ENCODE peak calls at places on chromosome 4, in five cellular contexts. I, E, U, A and V are unnamed samples.

GRCh38 chr4:121801715-121802075 is 572 bp downstream of the EXOSC9 start:
- DNase-seq in I (no peak), E (no peak), U (no peak), A (no peak), V (no peak)

GRCh38 chr4:25284466-25284865 is 28.1 kb upstream of the ZCCHC4 start:
- DNase-seq in I (no peak), E (no peak), U (no peak), A (no peak), V (no peak)

GRCh38 chr4:55445921-55446577 is 50.3 kb downstream of the TMEM165 start:
- DNase-seq in I (peak; percentile 43), E (no peak), U (peak; percentile 89), A (no peak), V (peak; percentile 88)

GRCh38 chr4:24598025-24598424 is 13.7 kb upstream of the DHX15 start:
- DNase-seq in I (peak; percentile 95), E (no peak), U (no peak), A (no peak), V (no peak)

GRCh38 chr4:40363945-40364344 is 28.8 kb downstream of the CHRNA9 start:
- DNase-seq in I (no peak), E (no peak), U (no peak), A (no peak), V (no peak)

GRCh38 chr4:23097251-23097650 is 404.5 kb downstream of the GBA3 start:
- DNase-seq in I (peak; percentile 67), E (no peak), U (peak; percentile 57), A (no peak), V (peak; percentile 73)

GRCh38 chr4:41865981-41866798 is 69.0 kb upstream of the TMEM33 start:
- DNase-seq in I (no peak), E (no peak), U (no peak), A (no peak), V (no peak)

GRCh38 chr4:40301592-40301991 is 33.5 kb upstream of the CHRNA9 start:
- DNase-seq in I (no peak), E (no peak), U (no peak), A (peak; percentile 71), V (no peak)

GRCh38 chr4:55367084-55367722 is 21.2 kb downstream of the SRD5A3 start:
- DNase-seq in I (no peak), E (no peak), U (no peak), A (no peak), V (no peak)

GRCh38 chr4:173469622-173470021 is 60.4 kb downstream of the HAND2 start:
- DNase-seq in I (no peak), E (no peak), U (no peak), A (no peak), V (no peak)

GRCh38 chr4:173211838-173212237 is 43.2 kb downstream of the GALNT7 start:
- DNase-seq in I (peak; percentile 80), E (no peak), U (peak; percentile 75), A (no peak), V (peak; percentile 74)

GRCh38 chr4:14749910-14750309 is 252.4 kb upstream of the CPEB2 start:
- DNase-seq in I (peak; percentile 60), E (peak; percentile 9), U (peak; percentile 30), A (no peak), V (peak; percentile 23)

GRCh38 chr4:157980158-157980557 is 192.7 kb downstream of the GASK1B start:
- DNase-seq in I (no peak), E (no peak), U (no peak), A (no peak), V (no peak)

GRCh38 chr4:99586322-99586721 is 11.7 kb downstream of the MTTP start:
- DNase-seq in I (peak; percentile 71), E (no peak), U (no peak), A (no peak), V (no peak)

GRCh38 chr4:171880136-171880535 is 66.9 kb downstream of the GALNTL6 start:
- DNase-seq in I (peak; percentile 36), E (no peak), U (peak; percentile 28), A (no peak), V (peak; percentile 88)

GRCh38 chr4:78659264-78659663 is 107.7 kb downstream of the ANXA3 start:
- DNase-seq in I (no peak), E (no peak), U (no peak), A (no peak), V (peak; percentile 41)

GRCh38 chr4:13919021-13919441 is 291.5 kb upstream of the BOD1L1 start:
- DNase-seq in I (no peak), E (no peak), U (peak; percentile 97), A (no peak), V (peak; percentile 82)

GRCh38 chr4:82371398-82371972 is 2.3 kb downstream of the HNRNPD start:
- DNase-seq in I (peak; percentile 3), E (no peak), U (peak; percentile 49), A (peak; percentile 12), V (no peak)

GRCh38 chr4:41281038-41281634 is 24.4 kb downstream of the UCHL1 start:
- DNase-seq in I (peak; percentile 84), E (peak; percentile 81), U (peak; percentile 83), A (peak; percentile 70), V (peak; percentile 85)

GRCh38 chr4:15001248-15001824 is 945 bp upstream of the CPEB2 start:
- DNase-seq in I (peak; percentile 53), E (peak; percentile 78), U (peak; percentile 95), A (peak; percentile 47), V (peak; percentile 84)

GRCh38 chr4:113958766-113959540 is 20.5 kb downstream of the ARSJ start:
- DNase-seq in I (peak; percentile 96), E (peak; percentile 3), U (peak; percentile 88), A (no peak), V (peak; percentile 97)

GRCh38 chr4:82519776-82520175 is 42.0 kb downstream of the TMEM150C start:
- DNase-seq in I (no peak), E (no peak), U (peak; percentile 60), A (no peak), V (no peak)

GRCh38 chr4:18020671-18021469 is 685 bp downstream of the LCORL start:
- DNase-seq in I (peak; percentile 57), E (peak; percentile 78), U (peak; percentile 87), A (peak; percentile 53), V (peak; percentile 86)

GRCh38 chr4:56388311-56388710 is 1.0 kb upstream of the AASDH start:
- DNase-seq in I (peak; percentile 22), E (no peak), U (peak; percentile 39), A (peak; percentile 10), V (peak; percentile 1)

GRCh38 chr4:105944535-105944934 is 49.3 kb downstream of the NPNT start:
- DNase-seq in I (no peak), E (no peak), U (peak; percentile 53), A (no peak), V (peak; percentile 80)

GRCh38 chr4:145735330-145735638 is 55.3 kb downstream of the C4orf51 start:
- DNase-seq in I (peak; percentile 94), E (no peak), U (peak; percentile 97), A (no peak), V (peak; percentile 96)

GRCh38 chr4:174318829-174319764 is 35.4 kb downstream of the CEP44 start:
- DNase-seq in I (peak; percentile 45), E (no peak), U (peak; percentile 50), A (peak; percentile 19), V (peak; percentile 28)

GRCh38 chr4:103018391-103019318 is 850 bp downstream of the SLC9B1 start:
- DNase-seq in I (no peak), E (no peak), U (peak; percentile 72), A (peak; percentile 48), V (peak; percentile 1)

GRCh38 chr4:61590881-61591280 is 390.8 kb downstream of the ADGRL3 start:
- DNase-seq in I (no peak), E (no peak), U (no peak), A (no peak), V (no peak)

GRCh38 chr4:77538144-77538543 is 67.5 kb upstream of the CXCL13 start:
- DNase-seq in I (peak; percentile 83), E (no peak), U (peak; percentile 60), A (no peak), V (peak; percentile 42)

GRCh38 chr4:138492178-138492577 is 250.0 kb upstream of the SLC7A11 start:
- DNase-seq in I (no peak), E (no peak), U (no peak), A (no peak), V (no peak)

GRCh38 chr4:75071241-75071778 is 138.4 kb downstream of the PARM1 start:
- DNase-seq in I (no peak), E (no peak), U (no peak), A (no peak), V (no peak)

GRCh38 chr4:22962186-22962786 is 269.5 kb downstream of the GBA3 start:
- DNase-seq in I (peak; percentile 76), E (no peak), U (peak; percentile 53), A (no peak), V (peak; percentile 43)

GRCh38 chr4:54661686-54662085 is 3.9 kb downstream of the KIT start:
- DNase-seq in I (peak; percentile 79), E (no peak), U (peak; percentile 95), A (no peak), V (peak; percentile 98)

GRCh38 chr4:71229477-71230257 is 109.2 kb upstream of the SLC4A4 start:
- DNase-seq in I (peak; percentile 70), E (peak; percentile 48), U (peak; percentile 79), A (no peak), V (peak; percentile 66)